ENCODE peak calls at places on chromosome 12, in seven cellular contexts. M is brain microvascular endothelial cell; G is AG09309; N is CD8-positive, alpha-beta T cell; T is SK-N-SH; C is cardiac fibroblast; S is spleen. H is an unnamed sample.

GRCh38 chr12:108826115-108826806 is 31.1 kb downstream of the SSH1 start:
- DNase-seq in M (peak), T (peak), S (peak), G (peak), C (peak), N (no peak), H (peak)

GRCh38 chr12:108581311-108582227 is 16.3 kb downstream of the TMEM119 start:
- DNase-seq in N (no peak), C (no peak), T (no peak), M (no peak), G (no peak), S (peak), H (no peak)

GRCh38 chr12:122460061-122460460 is 37.6 kb upstream of the CLIP1 start:
- DNase-seq in C (no peak), S (no peak), N (no peak), M (no peak), T (no peak), G (no peak), H (no peak)

GRCh38 chr12:62866451-62867082 is 68.4 kb downstream of the PPM1H start:
- DNase-seq in N (no peak), C (peak), M (peak), S (no peak), G (peak), T (no peak), H (peak)

GRCh38 chr12:27284751-27285150 is 40.7 kb downstream of the STK38L start:
- DNase-seq in S (no peak), C (peak), G (peak), N (no peak), T (no peak), M (peak), H (peak)

GRCh38 chr12:96063046-96063445 is 27.7 kb upstream of the LTA4H start:
- DNase-seq in T (peak), N (no peak), S (no peak), G (no peak), C (peak), M (no peak), H (peak)

GRCh38 chr12:81668475-81668874 is 90.7 kb downstream of the PPFIA2 start:
- DNase-seq in C (peak), M (peak), G (peak), T (no peak), N (no peak), S (no peak), H (peak)

GRCh38 chr12:98402081-98402480 is 113.3 kb upstream of the TMPO start:
- DNase-seq in N (no peak), S (no peak), M (no peak), T (no peak), G (no peak), C (peak), H (no peak)

GRCh38 chr12:9039397-9039977 is 50.1 kb downstream of the KLRG1 start:
- DNase-seq in N (no peak), S (no peak), C (peak), G (peak), M (peak), T (peak), H (peak)

GRCh38 chr12:45434094-45434493 is 218.2 kb downstream of the ANO6 start:
- DNase-seq in M (no peak), T (no peak), N (no peak), C (no peak), S (no peak), G (no peak), H (no peak)

GRCh38 chr12:54017845-54018607 is 9.2 kb downstream of the HOXC8 start:
- DNase-seq in N (peak), M (no peak), C (peak), T (peak), G (peak), S (peak), H (no peak)

GRCh38 chr12:72093930-72094329 is 155.3 kb downstream of the TPH2 start:
- DNase-seq in G (no peak), M (no peak), C (no peak), T (no peak), N (no peak), S (no peak), H (no peak)

GRCh38 chr12:29957835-29958234 is 174.1 kb upstream of the TMTC1 start:
- DNase-seq in C (no peak), G (no peak), M (no peak), T (no peak), S (no peak), N (no peak), H (no peak)

GRCh38 chr12:108856428-108857157 is 790 bp downstream of the SSH1 start:
- DNase-seq in M (peak), T (peak), C (peak), S (peak), N (peak), G (peak), H (peak)

GRCh38 chr12:52870361-52871290 is 21.8 kb upstream of the KRT78 start:
- DNase-seq in T (peak), M (peak), N (peak), C (peak), S (peak), G (no peak), H (no peak)

GRCh38 chr12:94832780-94833760 is 170.4 kb downstream of the NDUFA12 start:
- DNase-seq in M (no peak), T (no peak), N (no peak), G (no peak), S (no peak), C (peak), H (peak)

GRCh38 chr12:57738661-57739237 is at the start of gene AGAP2:
- DNase-seq in N (no peak), M (no peak), T (peak), C (no peak), S (peak), G (no peak), H (peak)

GRCh38 chr12:77337327-77337726 is 272.0 kb upstream of the E2F7 start:
- DNase-seq in M (no peak), C (no peak), G (no peak), N (no peak), T (no peak), S (no peak), H (peak)

GRCh38 chr12:105013892-105014291 is 27.8 kb downstream of the NOPCHAP1 start:
- DNase-seq in G (no peak), T (no peak), S (no peak), M (peak), C (no peak), N (no peak), H (peak)

GRCh38 chr12:29212682-29213397 is 63.8 kb downstream of the FAR2 start:
- DNase-seq in T (no peak), S (no peak), G (no peak), M (no peak), N (no peak), C (no peak), H (no peak)

GRCh38 chr12:114692558-114693531 is 8.9 kb upstream of the TBX3 start:
- DNase-seq in C (peak), M (no peak), T (peak), N (no peak), G (no peak), S (no peak), H (peak)

GRCh38 chr12:92234533-92234932 is 88.9 kb upstream of the BTG1 start:
- DNase-seq in C (no peak), G (no peak), N (no peak), M (no peak), S (no peak), T (no peak), H (no peak)

GRCh38 chr12:46386360-46386867 is 13.8 kb upstream of the SLC38A2 start:
- DNase-seq in S (no peak), C (peak), G (peak), M (peak), N (no peak), T (no peak), H (peak)

GRCh38 chr12:42587564-42588307 is 1.8 kb downstream of the PRICKLE1 start:
- DNase-seq in M (no peak), T (no peak), G (no peak), C (no peak), S (no peak), N (no peak), H (no peak)

GRCh38 chr12:65163755-65164154 is 5.6 kb upstream of the LEMD3 start:
- DNase-seq in T (no peak), N (no peak), M (no peak), C (no peak), S (no peak), G (no peak), H (no peak)

GRCh38 chr12:6752181-6752930 is 585 bp downstream of the MLF2 start:
- DNase-seq in M (peak), T (peak), C (peak), S (no peak), G (no peak), N (no peak), H (peak)

GRCh38 chr12:1435456-1435855 is 158.9 kb downstream of the FBXL14 start:
- DNase-seq in S (no peak), T (no peak), G (no peak), C (peak), M (no peak), N (no peak), H (peak)

GRCh38 chr12:53623986-53624385 is 2.2 kb downstream of the ATF7 start:
- DNase-seq in C (peak), S (no peak), M (peak), G (no peak), N (no peak), T (no peak), H (peak)

GRCh38 chr12:120783197-120783596 is 57.6 kb downstream of the ACADS start:
- DNase-seq in N (no peak), G (peak), S (no peak), C (peak), T (no peak), M (no peak), H (peak)
- H3K4me3 ChIP-seq in N (no peak), G (no peak), S (no peak), C (no peak), T (no peak), M (no peak), H (no peak)

GRCh38 chr12:50222275-50222783 is 55.2 kb upstream of the CERS5 start:
- DNase-seq in G (peak), N (no peak), S (no peak), T (peak), M (peak), C (peak), H (peak)
- TF ChIP-seq CTCF in G (peak), N (no peak), S (no peak), T (peak), M (peak), C (peak), H (peak)

GRCh38 chr12:209246-209645 is 4.7 kb downstream of the SLC6A12 start:
- DNase-seq in S (no peak), C (no peak), T (no peak), N (no peak), G (no peak), M (no peak), H (no peak)
- H3K4me3 ChIP-seq in S (no peak), C (no peak), T (no peak), N (no peak), G (no peak), M (no peak), H (no peak)

GRCh38 chr12:100044266-100044665 is 59.5 kb upstream of the ANKS1B start:
- DNase-seq in C (no peak), S (no peak), T (no peak), M (no peak), N (no peak), G (no peak), H (no peak)
- TF ChIP-seq CTCF in C (no peak), S (no peak), T (no peak), M (no peak), N (no peak), G (no peak), H (no peak)

GRCh38 chr12:79687711-79688270 is 3.0 kb downstream of the PAWR start:
- DNase-seq in C (peak), T (no peak), N (no peak), S (no peak), M (no peak), G (no peak), H (no peak)
- H3K4me3 ChIP-seq in C (peak), T (no peak), N (no peak), S (no peak), M (peak), G (peak), H (peak)

GRCh38 chr12:39619660-39620433 is at the start of gene ABCD2:
- DNase-seq in S (peak), T (peak), N (peak), M (peak), G (peak), C (peak), H (peak)
- TF ChIP-seq CTCF in S (no peak), T (peak), N (peak), M (peak), G (peak), C (no peak), H (no peak)

GRCh38 chr12:17665839-17666238 is 424.2 kb downstream of the RERGL start:
- DNase-seq in C (no peak), N (no peak), S (no peak), T (no peak), M (no peak), G (no peak), H (no peak)
- H3K4me3 ChIP-seq in C (no peak), N (no peak), S (no peak), T (no peak), M (no peak), G (no peak), H (no peak)

H was measured in fibroblast of lung.